ENCODE peak calls at places on chromosomes 7 and 10, in six cellular contexts. W, J, N, U, K and D are unnamed samples.

GRCh38 chr10:95716866-95717265 is 23.1 kb upstream of the TCTN3 start:
- DNase-seq in W (no peak), J (no peak), N (no peak), U (no peak), K (no peak), D (no peak)

GRCh38 chr7:142508251-142508650 is 241.0 kb upstream of the PRSS1 start:
- DNase-seq in W (no peak), J (peak; percentile 53), N (no peak), U (no peak), K (no peak), D (no peak)

GRCh38 chr10:133388265-133388972 is 5.5 kb upstream of the MTG1 start:
- DNase-seq in W (no peak), J (no peak), N (no peak), U (no peak), K (peak; percentile 43), D (no peak)

GRCh38 chr10:80202934-80203834 is 2.2 kb downstream of the ANXA11 start:
- DNase-seq in W (peak; percentile 81), J (peak; percentile 80), N (peak; percentile 77), U (peak; percentile 92), K (no peak), D (peak; percentile 54)

GRCh38 chr10:99698504-99699080 is 33.3 kb downstream of the COX15 start:
- DNase-seq in W (no peak), J (no peak), N (no peak), U (no peak), K (no peak), D (no peak)

GRCh38 chr7:128351296-128352123 is 7.8 kb upstream of the RBM28 start:
- DNase-seq in W (peak; percentile 21), J (no peak), N (no peak), U (peak; percentile 19), K (no peak), D (peak; percentile 45)

GRCh38 chr7:37006764-37007163 is 282.5 kb upstream of the AOAH start:
- DNase-seq in W (no peak), J (no peak), N (no peak), U (no peak), K (no peak), D (no peak)

GRCh38 chr7:131383417-131383816 is 55.7 kb downstream of the MKLN1 start:
- DNase-seq in W (no peak), J (no peak), N (no peak), U (peak; percentile 52), K (no peak), D (no peak)

GRCh38 chr7:101164071-101164840 is 1.1 kb downstream of the VGF start:
- DNase-seq in W (no peak), J (peak; percentile 45), N (no peak), U (peak; percentile 72), K (no peak), D (no peak)

GRCh38 chr7:21497072-21497471 is 45.8 kb upstream of the DNAH11 start:
- DNase-seq in W (no peak), J (no peak), N (no peak), U (peak; percentile 46), K (no peak), D (no peak)

GRCh38 chr7:128728608-128729007 is 10.6 kb upstream of the CALU start:
- DNase-seq in W (no peak), J (no peak), N (no peak), U (peak; percentile 38), K (no peak), D (no peak)

GRCh38 chr7:30933124-30933893 is 21.7 kb downstream of the AQP1 start:
- DNase-seq in W (no peak), J (no peak), N (peak; percentile 10), U (no peak), K (peak; percentile 48), D (no peak)

GRCh38 chr7:55052081-55052480 is 33.3 kb downstream of the EGFR start:
- DNase-seq in W (no peak), J (no peak), N (no peak), U (peak; percentile 42), K (no peak), D (no peak)
- TF ChIP-seq CTCF in W (no peak), J (no peak), N (no peak), U (no peak), K (no peak), D (no peak)

GRCh38 chr10:106978746-106979145 is 185.8 kb downstream of the SORCS1 start:
- DNase-seq in W (no peak), J (no peak), N (no peak), U (no peak), K (no peak), D (no peak)

GRCh38 chr10:106981461-106981850 is 183.1 kb downstream of the SORCS1 start:
- DNase-seq in W (no peak), J (no peak), N (no peak), U (no peak), K (no peak), D (no peak)

GRCh38 chr10:106982248-106982647 is 182.3 kb downstream of the SORCS1 start:
- DNase-seq in W (no peak), J (no peak), N (no peak), U (no peak), K (no peak), D (no peak)

GRCh38 chr10:106980711-106981460 is 183.6 kb downstream of the SORCS1 start:
- DNase-seq in W (no peak), J (no peak), N (no peak), U (no peak), K (no peak), D (no peak)
- TF ChIP-seq CTCF in W (no peak), J (no peak), N (peak; percentile 31), U (no peak), K (no peak), D (peak; percentile 24)

GRCh38 chr10:64271508-64271907 is 750.3 kb downstream of the REEP3 start:
- DNase-seq in W (no peak), J (no peak), N (no peak), U (no peak), K (no peak), D (no peak)

GRCh38 chr10:64275774-64276173 is 754.6 kb downstream of the REEP3 start:
- DNase-seq in W (no peak), J (no peak), N (no peak), U (no peak), K (no peak), D (no peak)

GRCh38 chr10:64277536-64277935 is 756.3 kb downstream of the REEP3 start:
- DNase-seq in W (no peak), J (no peak), N (no peak), U (no peak), K (no peak), D (no peak)

GRCh38 chr10:64271983-64272382 is 750.8 kb downstream of the REEP3 start:
- DNase-seq in W (no peak), J (peak; percentile 23), N (no peak), U (no peak), K (no peak), D (no peak)
- TF ChIP-seq CTCF in W (no peak), J (peak; percentile 19), N (peak; percentile 13), U (no peak), K (no peak), D (peak; percentile 21)

GRCh38 chr10:33810986-33811385 is 476.5 kb upstream of the NRP1 start:
- DNase-seq in W (no peak), J (no peak), N (no peak), U (no peak), K (no peak), D (no peak)

GRCh38 chr10:33813415-33813814 is 478.9 kb upstream of the NRP1 start:
- DNase-seq in W (no peak), J (no peak), N (no peak), U (no peak), K (no peak), D (no peak)

GRCh38 chr10:33815776-33816175 is 481.3 kb upstream of the NRP1 start:
- DNase-seq in W (no peak), J (no peak), N (no peak), U (no peak), K (no peak), D (no peak)

GRCh38 chr10:33812586-33812985 is 478.1 kb upstream of the NRP1 start:
- DNase-seq in W (no peak), J (no peak), N (no peak), U (no peak), K (no peak), D (no peak)

DNA sequence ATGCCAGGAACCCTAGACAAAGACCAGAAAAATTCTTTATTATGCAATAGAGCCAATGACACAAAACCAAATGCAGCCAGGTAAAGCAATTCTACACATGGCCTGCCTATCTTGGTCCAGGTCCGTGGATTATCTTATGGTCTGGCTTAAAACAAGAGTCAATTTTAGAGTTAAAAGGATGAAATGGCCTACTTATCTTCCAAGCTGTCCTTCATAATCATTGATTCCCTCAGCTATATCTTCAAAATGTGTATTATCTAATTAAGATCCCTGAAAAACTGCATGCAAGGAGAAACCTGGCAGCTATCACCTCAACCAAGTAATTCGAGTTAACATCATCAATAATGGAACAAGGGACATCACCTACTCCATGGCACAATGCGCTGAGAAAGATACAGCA is 479.4 kb upstream of the NRP1 start:
- DNase-seq in W (no peak), J (no peak), N (no peak), U (no peak), K (no peak), D (no peak)
- TF ChIP-seq CTCF in W (no peak), J (no peak), N (no peak), U (no peak), K (no peak), D (no peak)

DNA sequence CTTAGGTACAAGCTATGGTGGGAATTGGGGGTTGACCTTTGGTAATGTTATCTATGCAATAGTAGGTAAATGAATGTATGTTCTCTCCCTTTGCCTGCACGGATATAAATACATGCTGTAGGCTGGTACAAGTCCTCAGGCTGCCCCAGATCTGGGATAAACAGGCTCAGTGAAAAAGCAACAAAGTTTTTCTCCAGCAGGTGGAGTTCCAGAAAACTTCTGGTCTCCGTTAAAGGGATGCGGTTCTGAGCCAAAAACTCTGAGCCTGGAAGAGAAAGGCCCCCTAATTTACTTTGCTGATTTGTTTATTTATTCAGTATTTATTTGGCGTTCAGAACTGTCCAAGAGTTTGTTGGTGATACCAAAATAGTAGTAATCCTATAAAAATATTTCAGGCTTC is 204.7 kb downstream of the ADRA2A start:
- DNase-seq in W (no peak), J (peak; percentile 19), N (no peak), U (no peak), K (no peak), D (no peak)
- TF ChIP-seq CTCF in W (peak; percentile 46), J (no peak), N (no peak), U (no peak), K (peak; percentile 36), D (no peak)